ENCODE peak calls at places on chromosomes 6 and 20, in seven cellular contexts. X is HS-5, O is NCI-H1417 treated with DMSO at 0.1 percent for 48 hours, Q is astrocyte of the spinal cord, I is heart left ventricle, P is transverse colon, Z is NCI-H2171. H is an unnamed sample.

GRCh38 chr20:57428611-57429496 is 37.7 kb downstream of the RBM38 start:
- DNase-seq in X (no peak), O (no peak), Q (no peak), I (no peak), P (no peak), Z (no peak), H (no peak)

GRCh38 chr20:49937023-49937929 is 1.1 kb downstream of the RNF114 start:
- DNase-seq in X (no peak), O (no peak), Q (no peak), I (no peak), P (peak), Z (no peak), H (no peak)

GRCh38 chr6:35148167-35148741 is 7.1 kb upstream of the TCP11 start:
- DNase-seq in X (peak), O (no peak), Q (peak), I (no peak), P (no peak), Z (no peak), H (no peak)

GRCh38 chr20:49478266-49478665 is 4.2 kb downstream of the KCNB1 start:
- DNase-seq in X (no peak), O (no peak), Q (no peak), I (no peak), P (no peak), Z (no peak), H (no peak)

GRCh38 chr6:127083231-127084015 is 35.0 kb upstream of the RSPO3 start:
- DNase-seq in X (no peak), O (no peak), Q (no peak), I (no peak), P (no peak), Z (no peak), H (no peak)

GRCh38 chr20:43799150-43799711 is 72.4 kb upstream of the GTSF1L start:
- DNase-seq in X (no peak), O (no peak), Q (no peak), I (no peak), P (no peak), Z (no peak), H (no peak)

GRCh38 chr6:37134622-37135191 is 35.2 kb upstream of the PIM1 start:
- DNase-seq in X (peak), O (no peak), Q (peak), I (no peak), P (peak), Z (no peak), H (peak)

GRCh38 chr6:132798820-132799538 is 542 bp upstream of the SLC18B1 start:
- DNase-seq in X (peak), O (peak), Q (peak), I (peak), P (peak), Z (peak), H (no peak)

GRCh38 chr20:63191400-63191799 is 24.5 kb downstream of the YTHDF1 start:
- DNase-seq in X (no peak), O (no peak), Q (no peak), I (no peak), P (peak), Z (peak), H (peak)

GRCh38 chr6:25927721-25928359 is 2.7 kb downstream of the SLC17A2 start:
- DNase-seq in X (no peak), O (no peak), Q (peak), I (no peak), P (no peak), Z (no peak), H (no peak)

GRCh38 chr20:47181056-47181862 is 175.2 kb downstream of the ZMYND8 start:
- DNase-seq in X (peak), O (no peak), Q (peak), I (no peak), P (peak), Z (no peak), H (no peak)

GRCh38 chr20:16926626-16927025 is 178.5 kb downstream of the OTOR start:
- DNase-seq in X (no peak), O (no peak), Q (no peak), I (no peak), P (no peak), Z (no peak), H (no peak)

GRCh38 chr20:37352611-37352980 is 6.7 kb downstream of the SRC start:
- DNase-seq in X (no peak), O (no peak), Q (no peak), I (no peak), P (no peak), Z (no peak), H (no peak)

GRCh38 chr6:159400806-159401205 is 231.6 kb downstream of the FNDC1 start:
- DNase-seq in X (no peak), O (no peak), Q (no peak), I (no peak), P (no peak), Z (no peak), H (no peak)

GRCh38 chr6:41974281-41974825 is 32.7 kb upstream of the CCND3 start:
- DNase-seq in X (no peak), O (no peak), Q (no peak), I (no peak), P (no peak), Z (no peak), H (no peak)

H was measured in keratinocyte.